ENCODE peak calls at places on chromosomes 6 and 20, in seven cellular contexts. T is heart left ventricle, C is OCI-LY7, S is uterus, K is upper lobe of right lung, N is left lung, H is colonic mucosa. B is an unnamed sample.

GRCh38 chr20:6044102-6044501 is 9.8 kb downstream of the LRRN4 start:
- DNase-seq in T (no peak), C (no peak), S (no peak), K (no peak), N (no peak), H (no peak), B (no peak)

GRCh38 chr6:119540417-119540816 is 190.9 kb upstream of the MAN1A1 start:
- DNase-seq in T (no peak), C (no peak), S (peak; percentile 16), K (no peak), N (peak; percentile 69), H (no peak), B (no peak)

GRCh38 chr6:43809417-43810305 is 39.6 kb downstream of the VEGFA start:
- DNase-seq in T (no peak), C (peak; percentile 8), S (no peak), K (no peak), N (no peak), H (peak; percentile 62), B (no peak)

GRCh38 chr20:7151666-7152065 is 384.2 kb downstream of the BMP2 start:
- DNase-seq in T (no peak), C (no peak), S (no peak), K (no peak), N (no peak), H (no peak), B (no peak)

GRCh38 chr20:43911066-43911465 is 3.6 kb upstream of the TOX2 start:
- DNase-seq in T (no peak), C (no peak), S (no peak), K (no peak), N (no peak), H (no peak), B (no peak)

GRCh38 chr6:55250400-55250799 is 76.1 kb downstream of the HCRTR2 start:
- DNase-seq in T (no peak), C (no peak), S (no peak), K (no peak), N (no peak), H (no peak), B (no peak)

GRCh38 chr6:94341173-94341572 is 921.8 kb upstream of the EPHA7 start:
- DNase-seq in T (no peak), C (no peak), S (no peak), K (no peak), N (no peak), H (no peak), B (no peak)

GRCh38 chr6:146149770-146150169 is 120.9 kb downstream of the GRM1 start:
- DNase-seq in T (no peak), C (no peak), S (no peak), K (no peak), N (no peak), H (no peak), B (no peak)

GRCh38 chr20:32980131-32980941 is 23.9 kb downstream of the SUN5 start:
- DNase-seq in T (no peak), C (no peak), S (no peak), K (peak; percentile 45), N (no peak), H (no peak), B (no peak)

GRCh38 chr6:71886184-71887005 is at the start of gene RIMS1:
- DNase-seq in T (peak; percentile 54), C (no peak), S (no peak), K (peak; percentile 69), N (peak; percentile 79), H (no peak), B (no peak)

GRCh38 chr6:134173007-134173690 is 120.7 kb upstream of the SLC2A12 start:
- DNase-seq in T (no peak), C (no peak), S (no peak), K (no peak), N (no peak), H (no peak), B (no peak)

GRCh38 chr20:58271596-58272460 is 37.7 kb upstream of the RAB22A start:
- DNase-seq in T (no peak), C (no peak), S (no peak), K (no peak), N (no peak), H (no peak), B (no peak)

GRCh38 chr6:161882196-161882595 is 608.3 kb upstream of the AGPAT4 start:
- DNase-seq in T (no peak), C (no peak), S (no peak), K (no peak), N (no peak), H (peak; percentile 45), B (no peak)

GRCh38 chr6:107064579-107065065 is 36.6 kb downstream of the MTRES1 start:
- DNase-seq in T (no peak), C (no peak), S (no peak), K (no peak), N (no peak), H (peak; percentile 25), B (no peak)

GRCh38 chr6:104505838-104506237 is 353.9 kb downstream of the HACE1 start:
- DNase-seq in T (no peak), C (no peak), S (no peak), K (no peak), N (no peak), H (no peak), B (no peak)

GRCh38 chr6:83153958-83154357 is 39.1 kb downstream of the PGM3 start:
- DNase-seq in T (no peak), C (no peak), S (no peak), K (no peak), N (no peak), H (no peak), B (no peak)

GRCh38 chr20:62588458-62589149 is 53.7 kb upstream of the SLCO4A1 start:
- DNase-seq in T (peak; percentile 57), C (no peak), S (no peak), K (no peak), N (peak; percentile 39), H (no peak), B (no peak)

GRCh38 chr6:85498596-85499258 is 48.8 kb downstream of the NT5E start:
- DNase-seq in T (no peak), C (no peak), S (no peak), K (no peak), N (no peak), H (peak; percentile 58), B (no peak)

GRCh38 chr6:121584591-121585369 is 149.3 kb downstream of the GJA1 start:
- DNase-seq in T (no peak), C (no peak), S (no peak), K (no peak), N (no peak), H (no peak), B (no peak)

GRCh38 chr6:9520417-9521151 is 894.3 kb downstream of the TFAP2A start:
- DNase-seq in T (no peak), C (no peak), S (no peak), K (no peak), N (no peak), H (no peak), B (no peak)

GRCh38 chr6:85124472-85125428 is 325.1 kb upstream of the NT5E start:
- DNase-seq in T (no peak), C (no peak), S (no peak), K (no peak), N (no peak), H (no peak), B (no peak)

GRCh38 chr20:35479798-35480197 is 24.4 kb downstream of the CEP250 start:
- DNase-seq in T (no peak), C (no peak), S (no peak), K (no peak), N (no peak), H (no peak), B (no peak)

GRCh38 chr6:19749722-19750121 is 87.4 kb upstream of the ID4 start:
- DNase-seq in T (no peak), C (no peak), S (no peak), K (no peak), N (no peak), H (no peak), B (no peak)

GRCh38 chr20:54209216-54209813 is 1.4 kb downstream of the PFDN4 start:
- DNase-seq in T (no peak), C (no peak), S (no peak), K (no peak), N (no peak), H (no peak), B (no peak)
- H3K27ac ChIP-seq in T (no peak overlapping the region), C (no peak overlapping the region), S (no peak overlapping the region), K (no peak overlapping the region), N (no peak overlapping the region), H (no peak overlapping the region), B (no peak overlapping the region)

GRCh38 chr20:39960522-39961420 is 728.3 kb downstream of the MAFB start:
- DNase-seq in T (no peak), C (no peak), S (peak; percentile 17), K (no peak), N (no peak), H (no peak), B (no peak)
- TF ChIP-seq CTCF in T (no peak), C (no peak), S (peak; percentile 10), K (no peak), N (no peak), H (no peak), B (no peak)

DNA sequence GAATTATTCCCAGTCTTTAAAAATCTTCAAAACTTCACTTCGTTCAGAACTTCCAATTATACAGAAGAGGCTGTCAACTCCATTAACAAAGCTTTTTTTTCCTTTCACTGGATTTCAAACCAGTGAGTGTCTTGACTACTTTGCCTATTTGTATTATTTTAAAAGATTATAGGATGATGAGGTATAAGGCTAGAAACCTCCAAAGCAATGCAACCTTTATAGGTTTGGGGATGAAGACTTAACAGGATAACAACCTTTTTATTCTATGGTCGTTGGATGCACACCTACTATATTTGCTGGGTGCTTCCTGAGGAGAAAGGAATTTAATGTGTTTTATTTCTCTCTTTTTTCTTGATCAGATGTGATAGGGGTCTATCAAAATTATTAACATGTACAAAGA is 1.9 kb upstream of the OVOL2 start:
- DNase-seq in T (no peak), C (no peak), S (no peak), K (no peak), N (no peak), H (no peak), B (no peak)
- H3K27ac ChIP-seq in T (no peak overlapping the region), C (no peak overlapping the region), S (no peak overlapping the region), K (no peak overlapping the region), N (no peak overlapping the region), H (no peak overlapping the region), B (no peak overlapping the region)

GRCh38 chr6:96089173-96089572 is 73.4 kb downstream of the FUT9 start:
- DNase-seq in T (no peak), C (no peak), S (no peak), K (no peak), N (no peak), H (no peak), B (no peak)
- TF ChIP-seq CTCF in T (no peak), C (peak; percentile 49), S (no peak), K (no peak), N (no peak), H (no peak), B (no peak)

GRCh38 chr6:22318404-22318803 is 21.6 kb upstream of the PRL start:
- DNase-seq in T (peak; percentile 57), C (no peak), S (no peak), K (no peak), N (peak; percentile 71), H (no peak), B (no peak)
- H3K27ac ChIP-seq in T (no peak overlapping the region), C (no peak overlapping the region), S (no peak overlapping the region), K (no peak overlapping the region), N (no peak overlapping the region), H (no peak overlapping the region), B (no peak overlapping the region)

GRCh38 chr6:28816909-28817807 is 106.6 kb downstream of the TRIM27 start:
- DNase-seq in T (no peak), C (no peak), S (no peak), K (no peak), N (no peak), H (peak; percentile 30), B (no peak)
- TF ChIP-seq CTCF in T (no peak), C (no peak), S (no peak), K (no peak), N (no peak), H (no peak), B (no peak)

B was measured in CD4-positive, alpha-beta T cell.